ENCODE peak calls at places on chromosomes 3 and 15, in six cellular contexts. Q is adrenal gland; W is uterus; U is CD8-positive, alpha-beta T cell; A is hepatocyte; B is HCT116. M is an unnamed sample.

GRCh38 chr15:48774484-48774883 is 36.4 kb downstream of the CEP152 start:
- DNase-seq in W (no peak), U (no peak), A (no peak), Q (no peak), B (no peak), M (no peak)

GRCh38 chr3:23331141-23331935 is 128.2 kb downstream of the UBE2E2 start:
- DNase-seq in A (no peak), Q (no peak), U (no peak), B (no peak), W (no peak), M (no peak)

GRCh38 chr3:10419637-10420232 is 85.7 kb downstream of the ATP2B2 start:
- DNase-seq in W (no peak), B (no peak), Q (no peak), A (no peak), U (peak; percentile 36), M (no peak)

GRCh38 chr15:91866971-91867372 is 13.5 kb downstream of the SLCO3A1 start:
- DNase-seq in U (no peak), Q (peak; percentile 71), A (no peak), B (no peak), W (peak; percentile 57), M (no peak)

GRCh38 chr3:110178965-110179364 is 841.6 kb upstream of the DPPA4 start:
- DNase-seq in W (no peak), B (no peak), U (no peak), A (no peak), Q (no peak), M (no peak)

GRCh38 chr3:183488343-183488742 is 59.9 kb upstream of the MCF2L2 start:
- DNase-seq in U (no peak), Q (no peak), A (no peak), W (no peak), B (no peak), M (no peak)

GRCh38 chr15:53384417-53384816 is 375.0 kb downstream of the WDR72 start:
- DNase-seq in Q (peak; percentile 21), B (no peak), U (no peak), A (no peak), W (no peak), M (no peak)

GRCh38 chr15:28243901-28244300 is 78.1 kb downstream of the HERC2 start:
- DNase-seq in Q (no peak), U (no peak), A (no peak), B (no peak), W (no peak), M (no peak)

GRCh38 chr15:66702770-66703539 is 919 bp downstream of the SMAD6 start:
- DNase-seq in W (no peak), B (no peak), U (no peak), Q (no peak), A (peak; percentile 56), M (no peak)

DNA sequence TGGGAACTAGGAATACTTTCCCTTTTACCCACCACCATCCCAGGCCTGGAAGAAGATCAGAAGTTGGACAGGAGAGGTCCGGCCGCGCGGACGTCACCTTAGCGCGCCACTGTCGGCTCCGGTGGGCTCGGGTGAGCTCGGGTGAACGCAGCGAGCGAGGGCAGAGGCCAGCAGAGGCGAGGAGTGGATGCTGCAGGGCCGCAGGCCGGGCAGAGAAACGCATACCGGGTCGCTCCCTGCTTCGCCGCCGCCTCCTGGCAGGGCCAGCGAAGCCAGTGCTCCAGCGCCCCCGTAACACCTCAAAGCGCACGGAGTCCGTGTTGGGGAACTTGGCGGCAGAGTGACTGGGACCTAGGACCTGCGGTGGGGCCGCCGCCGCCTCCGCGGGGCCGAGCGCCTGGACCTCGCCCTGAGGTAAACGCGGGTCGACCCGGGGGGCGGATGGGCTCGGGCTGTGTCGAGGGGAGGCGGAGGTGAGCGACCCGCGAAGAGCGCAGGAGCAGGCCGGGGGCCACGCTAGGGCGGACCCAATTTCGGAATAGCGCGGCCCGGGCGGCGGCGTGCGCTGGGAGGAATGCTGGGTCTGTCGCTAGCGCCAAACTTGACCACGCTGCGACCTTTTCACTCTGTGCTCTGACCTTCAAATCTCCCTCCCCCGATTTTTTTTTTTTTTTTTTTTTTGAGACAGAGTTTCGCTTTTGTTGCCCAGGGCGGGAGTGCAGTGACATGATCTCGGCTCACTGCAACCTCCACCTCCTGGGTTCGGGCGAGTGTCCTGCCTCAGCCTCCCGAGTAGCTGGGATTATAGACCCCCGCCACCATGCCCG is 1.6 kb downstream of the CYP11A1 start:
- DNase-seq in A (peak; percentile 79), Q (peak; percentile 69), W (peak; percentile 69), B (no peak), U (no peak), M (no peak)
- H3K27ac ChIP-seq in A (peak overlapping the region; percentile 54), Q (peak overlapping the region; percentile 94), W (peak overlapping the region; percentile 65), B (no peak overlapping the region), U (no peak overlapping the region), M (peak overlapping the region; percentile 56)

DNA sequence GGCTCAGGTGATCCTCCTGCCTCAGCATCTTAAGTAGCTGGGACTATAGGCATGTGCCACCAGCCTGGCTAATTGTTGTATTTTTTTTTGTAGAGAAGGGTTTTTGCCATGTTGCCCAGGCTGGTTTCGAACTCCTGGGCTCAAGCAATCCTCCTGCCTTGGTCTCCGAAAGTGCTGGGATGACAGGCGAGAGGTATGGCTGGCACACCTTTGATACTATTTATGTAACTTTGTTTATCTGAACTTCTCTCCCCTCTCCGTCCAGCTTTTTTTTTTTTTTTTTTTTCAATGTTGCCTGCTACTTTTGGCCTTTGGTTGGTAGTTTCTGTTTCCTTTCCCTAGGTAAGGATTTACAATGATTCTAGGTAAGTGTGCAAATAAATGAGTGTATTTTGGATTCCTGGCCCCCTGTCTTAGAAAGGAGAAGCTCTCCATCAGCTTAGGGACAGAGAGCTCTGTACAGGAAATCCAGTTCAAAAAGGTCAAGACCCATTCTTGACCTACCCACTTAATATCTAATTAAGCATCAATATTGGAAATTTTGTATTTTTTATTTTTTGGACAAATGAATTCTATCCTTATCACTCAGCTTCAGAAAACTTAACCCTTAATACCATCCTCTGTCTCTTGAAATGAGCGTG is 6.8 kb downstream of the ARL6IP5 start:
- DNase-seq in U (no peak), B (no peak), Q (no peak), W (no peak), A (no peak), M (no peak)
- H3K4me1 ChIP-seq in U (peaks cover 84% of the 10 kb centered on the region), B (peaks cover 13% of the 10 kb centered on the region), Q (peaks cover 100% of the 10 kb centered on the region), W (peaks cover 26% of the 10 kb centered on the region), A (peaks cover 30% of the 10 kb centered on the region), M (peaks cover 91% of the 10 kb centered on the region)

GRCh38 chr3:75171632-75172230 is 492.4 kb upstream of the FRG2C start:
- DNase-seq in U (no peak), Q (no peak), A (peak; percentile 22), W (no peak), B (no peak), M (no peak)
- TF ChIP-seq CTCF in U (no peak), Q (peak; percentile 46), A (peak; percentile 65), W (no peak), B (no peak), M (no peak)

GRCh38 chr3:149371723-149372114 is 5.7 kb downstream of the TM4SF1 start:
- DNase-seq in B (no peak), W (no peak), A (no peak), U (no peak), Q (no peak), M (no peak)
- H3K27ac ChIP-seq in B (no peak overlapping the region), W (peak overlapping the region; percentile 78), A (peak overlapping the region; percentile 90), U (no peak overlapping the region), Q (no peak overlapping the region), M (peak overlapping the region; percentile 69)

GRCh38 chr15:56445746-56446145 is 19.2 kb downstream of the MNS1 start:
- DNase-seq in U (no peak), Q (no peak), A (no peak), B (no peak), W (no peak), M (no peak)

GRCh38 chr15:56440226-56440770 is 24.6 kb downstream of the MNS1 start:
- DNase-seq in W (no peak), B (no peak), Q (no peak), U (no peak), A (no peak), M (no peak)

GRCh38 chr15:56442354-56442753 is 22.6 kb downstream of the MNS1 start:
- DNase-seq in B (no peak), A (no peak), Q (no peak), W (no peak), U (no peak), M (no peak)
- H3K4me1 ChIP-seq in B (no peaks in the 10 kb centered on the region), A (no peaks in the 10 kb centered on the region), Q (no peaks in the 10 kb centered on the region), W (no peaks in the 10 kb centered on the region), U (no peaks in the 10 kb centered on the region), M (no peaks in the 10 kb centered on the region)

GRCh38 chr3:36709826-36710365 is 54.5 kb downstream of the DCLK3 start:
- DNase-seq in B (no peak), A (no peak), W (no peak), Q (no peak), U (no peak), M (no peak)

GRCh38 chr3:36710606-36711005 is 53.7 kb downstream of the DCLK3 start:
- DNase-seq in W (no peak), U (no peak), A (no peak), Q (no peak), B (no peak), M (no peak)

GRCh38 chr3:36709281-36709680 is 55.1 kb downstream of the DCLK3 start:
- DNase-seq in B (no peak), U (no peak), A (no peak), Q (no peak), W (no peak), M (no peak)

GRCh38 chr3:36713904-36714303 is 50.4 kb downstream of the DCLK3 start:
- DNase-seq in B (no peak), W (no peak), Q (no peak), U (no peak), A (no peak), M (no peak)

DNA sequence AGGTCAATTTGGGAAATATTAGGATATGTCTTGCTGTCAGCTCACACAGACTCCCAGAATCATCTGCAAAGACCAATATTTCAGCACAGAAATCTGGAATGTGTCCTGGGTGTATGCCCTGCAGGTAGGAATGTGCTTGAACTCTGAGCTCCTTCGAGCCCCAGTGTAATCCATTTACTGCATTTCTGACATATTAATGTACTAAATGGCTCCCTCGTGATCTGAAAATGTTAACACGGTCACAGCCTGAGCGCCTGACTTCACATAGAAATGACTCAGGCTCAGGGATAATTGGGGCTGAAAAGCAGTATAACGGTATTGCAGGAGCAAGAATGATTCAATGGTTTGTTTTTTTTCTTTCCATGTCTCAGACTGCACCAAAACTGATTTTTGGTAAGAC is 50.0 kb downstream of the DCLK3 start:
- DNase-seq in U (no peak), A (peak; percentile 38), Q (no peak), B (no peak), W (no peak), M (no peak)
- TF ChIP-seq CTCF in U (no peak), A (no peak), Q (no peak), B (no peak), W (no peak), M (no peak)

DNA sequence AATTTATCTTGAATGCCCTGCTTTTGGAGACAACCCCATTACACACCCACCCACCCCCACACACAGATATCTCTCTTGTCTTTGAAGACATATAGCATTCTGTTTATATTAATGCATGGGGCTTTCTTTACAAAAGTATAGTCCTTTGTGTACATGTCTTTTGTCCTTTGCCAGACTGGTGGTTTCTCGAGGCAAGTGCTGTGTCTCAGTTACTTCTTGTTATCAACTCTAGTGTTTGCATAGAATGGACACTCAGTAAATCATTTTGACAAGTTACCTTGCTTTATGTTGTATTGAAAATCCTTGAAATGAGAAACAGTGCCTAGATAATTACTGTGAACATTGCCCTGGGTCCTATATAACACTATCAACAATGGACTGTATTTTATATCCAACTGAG is 33.9 kb downstream of the KBTBD8 start:
- DNase-seq in B (no peak), A (no peak), U (no peak), W (no peak), Q (no peak), M (no peak)
- H3K27ac ChIP-seq in B (no peak overlapping the region), A (peak overlapping the region; percentile 85), U (no peak overlapping the region), W (no peak overlapping the region), Q (no peak overlapping the region), M (no peak overlapping the region)

GRCh38 chr15:93362203-93362602 is 273.2 kb upstream of the RGMA start:
- DNase-seq in Q (no peak), A (no peak), U (no peak), B (no peak), W (no peak), M (no peak)
- H3K4me1 ChIP-seq in Q (no peaks in the 10 kb centered on the region), A (no peaks in the 10 kb centered on the region), U (no peaks in the 10 kb centered on the region), B (no peaks in the 10 kb centered on the region), W (no peaks in the 10 kb centered on the region), M (no peaks in the 10 kb centered on the region)

M was measured in esophagus squamous epithelium.